ENCODE peak calls at places on chromosomes 1 and 21, in nine cellular contexts. One of them, this sample, is unnamed.
A peak's percentile ranks its signal among the peaks of the same experiment; 100 is the strongest.

GRCh38 chr1:39272791-39273071 is 68.2 kb downstream of the MACF1 start:
- DNase-seq in Peyer's patch: no peak
- DNase-seq in body of pancreas: no peak
- DNase-seq in spleen: no peak
- DNase-seq in ovary: no peak
- DNase-seq in adrenal gland: no peak
- DNase-seq in tibial nerve: no peak
- DNase-seq in GM12891: no peak
- DNase-seq in vagina: no peak
- DNase-seq in this sample: no peak

GRCh38 chr1:2917284-2917683 is 104.0 kb upstream of the ACTRT2 start:
- DNase-seq in Peyer's patch: no peak
- DNase-seq in vagina: no peak
- DNase-seq in spleen: no peak
- DNase-seq in GM12891: no peak
- DNase-seq in adrenal gland: no peak
- DNase-seq in body of pancreas: no peak
- DNase-seq in ovary: no peak
- DNase-seq in tibial nerve: no peak
- DNase-seq in this sample: no peak

GRCh38 chr1:30492451-30492850 is 230.9 kb downstream of the MATN1 start:
- DNase-seq in adrenal gland: no peak
- DNase-seq in ovary: peak; percentile 1
- DNase-seq in GM12891: no peak
- DNase-seq in tibial nerve: no peak
- DNase-seq in vagina: no peak
- DNase-seq in body of pancreas: no peak
- DNase-seq in Peyer's patch: peak; percentile 10
- DNase-seq in spleen: peak; percentile 27
- DNase-seq in this sample: no peak

GRCh38 chr1:196309386-196309785 is 298.9 kb downstream of the KCNT2 start:
- DNase-seq in ovary: no peak
- DNase-seq in adrenal gland: no peak
- DNase-seq in tibial nerve: no peak
- DNase-seq in body of pancreas: no peak
- DNase-seq in Peyer's patch: no peak
- DNase-seq in spleen: no peak
- DNase-seq in vagina: no peak
- DNase-seq in GM12891: no peak
- DNase-seq in this sample: no peak

GRCh38 chr1:234150892-234151291 is 222.4 kb upstream of the COA6 start:
- DNase-seq in ovary: no peak
- DNase-seq in Peyer's patch: no peak
- DNase-seq in adrenal gland: no peak
- DNase-seq in body of pancreas: no peak
- DNase-seq in vagina: no peak
- DNase-seq in tibial nerve: no peak
- DNase-seq in spleen: no peak
- DNase-seq in GM12891: no peak
- DNase-seq in this sample: no peak

GRCh38 chr1:40130892-40131291 is 30.3 kb upstream of the RLF start:
- DNase-seq in adrenal gland: no peak
- DNase-seq in GM12891: no peak
- DNase-seq in body of pancreas: no peak
- DNase-seq in ovary: no peak
- DNase-seq in spleen: no peak
- DNase-seq in vagina: no peak
- DNase-seq in tibial nerve: no peak
- DNase-seq in Peyer's patch: no peak
- DNase-seq in this sample: no peak

GRCh38 chr1:156502749-156503671 is 2.4 kb upstream of the MEF2D start:
- DNase-seq in Peyer's patch: peak; percentile 85
- DNase-seq in adrenal gland: peak; percentile 93
- DNase-seq in body of pancreas: peak; percentile 79
- DNase-seq in vagina: no peak
- DNase-seq in spleen: peak; percentile 80
- DNase-seq in tibial nerve: no peak
- DNase-seq in ovary: peak; percentile 83
- DNase-seq in GM12891: no peak
- DNase-seq in this sample: peak; percentile 74

GRCh38 chr1:19619697-19620384 is 24.3 kb upstream of the NBL1 start:
- DNase-seq in vagina: no peak
- DNase-seq in spleen: no peak
- DNase-seq in adrenal gland: no peak
- DNase-seq in Peyer's patch: no peak
- DNase-seq in GM12891: no peak
- DNase-seq in ovary: no peak
- DNase-seq in tibial nerve: no peak
- DNase-seq in body of pancreas: peak; percentile 19
- DNase-seq in this sample: peak; percentile 73

GRCh38 chr1:215566556-215567490 is at the start of gene KCTD3:
- DNase-seq in adrenal gland: peak; percentile 82
- DNase-seq in GM12891: no peak
- DNase-seq in body of pancreas: peak; percentile 83
- DNase-seq in Peyer's patch: peak; percentile 81
- DNase-seq in tibial nerve: peak; percentile 46
- DNase-seq in vagina: no peak
- DNase-seq in ovary: peak; percentile 88
- DNase-seq in spleen: peak; percentile 89
- DNase-seq in this sample: peak; percentile 79
- TF ChIP-seq POLR2A in adrenal gland: peak; percentile 21
- TF ChIP-seq POLR2A in GM12891: no peak
- TF ChIP-seq POLR2A in body of pancreas: peak; percentile 73
- TF ChIP-seq POLR2A in Peyer's patch: peak; percentile 43
- TF ChIP-seq POLR2A in tibial nerve: peak; percentile 38
- TF ChIP-seq POLR2A in vagina: peak; percentile 4
- TF ChIP-seq POLR2A in ovary: peak; percentile 34
- TF ChIP-seq POLR2A in spleen: no peak
- TF ChIP-seq POLR2A in this sample: peak; percentile 58

GRCh38 chr1:228736844-228737415 is 1.7 kb downstream of the RHOU start:
- DNase-seq in adrenal gland: no peak
- DNase-seq in vagina: peak; percentile 62
- DNase-seq in body of pancreas: no peak
- DNase-seq in tibial nerve: no peak
- DNase-seq in GM12891: no peak
- DNase-seq in Peyer's patch: no peak
- DNase-seq in spleen: no peak
- DNase-seq in ovary: no peak
- DNase-seq in this sample: no peak

GRCh38 chr1:228735871-228736586 is 750 bp downstream of the RHOU start:
- DNase-seq in GM12891: peak; percentile 14
- DNase-seq in tibial nerve: peak; percentile 21
- DNase-seq in ovary: peak; percentile 77
- DNase-seq in vagina: peak; percentile 87
- DNase-seq in Peyer's patch: peak; percentile 77
- DNase-seq in body of pancreas: peak; percentile 78
- DNase-seq in spleen: peak; percentile 86
- DNase-seq in adrenal gland: peak; percentile 52
- DNase-seq in this sample: peak; percentile 69

GRCh38 chr1:228733576-228733975 is 1.7 kb upstream of the RHOU start:
- DNase-seq in body of pancreas: no peak
- DNase-seq in spleen: no peak
- DNase-seq in GM12891: no peak
- DNase-seq in vagina: peak; percentile 60
- DNase-seq in Peyer's patch: no peak
- DNase-seq in adrenal gland: no peak
- DNase-seq in ovary: no peak
- DNase-seq in tibial nerve: no peak
- DNase-seq in this sample: no peak

GRCh38 chr1:228737613-228738012 is 2.3 kb downstream of the RHOU start:
- DNase-seq in GM12891: no peak
- DNase-seq in spleen: no peak
- DNase-seq in body of pancreas: no peak
- DNase-seq in vagina: peak; percentile 89
- DNase-seq in adrenal gland: peak; percentile 36
- DNase-seq in ovary: no peak
- DNase-seq in Peyer's patch: peak; percentile 57
- DNase-seq in tibial nerve: no peak
- DNase-seq in this sample: peak; percentile 39

DNA sequence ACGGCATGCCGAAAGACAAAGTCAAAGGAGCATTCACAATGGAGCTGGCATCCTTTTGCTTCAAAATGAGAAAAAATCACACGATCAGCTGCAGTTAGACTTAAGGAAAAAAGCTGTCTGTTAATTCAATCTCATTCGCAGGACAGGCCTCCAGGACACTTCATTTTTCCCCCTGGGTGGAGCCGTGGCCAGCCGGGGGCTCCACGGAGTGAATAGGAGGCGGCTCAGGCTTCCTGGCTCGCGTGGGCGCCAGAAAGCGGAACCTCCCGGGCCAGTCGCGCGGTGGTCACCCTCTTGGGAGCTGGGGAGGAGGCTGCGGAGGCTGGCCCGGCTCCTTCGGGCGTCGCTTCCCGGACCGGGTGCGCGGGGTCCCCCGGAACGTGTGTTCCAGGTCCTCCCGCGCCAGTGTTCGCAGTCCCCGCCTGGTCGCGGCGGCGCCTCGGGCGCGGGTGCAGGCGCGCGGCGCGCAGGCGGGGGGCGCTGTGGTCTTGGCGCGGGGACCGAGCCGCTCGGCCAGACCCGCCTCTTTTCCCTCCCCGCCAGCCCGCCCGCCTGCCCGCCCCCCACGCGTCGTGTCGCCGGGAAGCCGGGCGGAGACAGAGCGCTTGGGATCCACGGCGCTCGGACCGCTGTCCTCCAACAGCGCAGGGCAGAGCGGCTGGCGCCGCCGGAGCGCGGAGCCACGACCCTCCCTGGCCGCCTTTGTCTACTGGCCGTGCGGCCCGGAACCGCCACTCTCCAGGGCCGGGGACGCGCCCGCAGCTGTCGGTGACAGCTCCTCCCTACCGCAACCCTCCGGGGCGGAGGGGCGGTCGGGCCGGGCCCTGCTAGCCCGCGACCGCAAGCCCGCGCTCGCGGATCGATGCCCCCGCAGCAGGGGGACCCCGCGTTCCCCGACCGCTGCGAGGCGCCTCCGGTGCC is at the start of gene RHOU:
- DNase-seq in ovary: peak; percentile 89
- DNase-seq in vagina: peak; percentile 86
- DNase-seq in spleen: peak; percentile 93
- DNase-seq in body of pancreas: peak; percentile 77
- DNase-seq in GM12891: peak; percentile 32
- DNase-seq in adrenal gland: peak; percentile 75
- DNase-seq in Peyer's patch: peak; percentile 79
- DNase-seq in tibial nerve: peak; percentile 55
- DNase-seq in this sample: peak; percentile 80
- TF ChIP-seq POLR2A in ovary: peak; percentile 55
- TF ChIP-seq POLR2A in vagina: peak; percentile 59
- TF ChIP-seq POLR2A in spleen: no peak
- TF ChIP-seq POLR2A in body of pancreas: peak; percentile 87
- TF ChIP-seq POLR2A in GM12891: no peak
- TF ChIP-seq POLR2A in adrenal gland: peak; percentile 61
- TF ChIP-seq POLR2A in Peyer's patch: peak; percentile 91
- TF ChIP-seq POLR2A in tibial nerve: peak; percentile 73
- TF ChIP-seq POLR2A in this sample: peak; percentile 83

GRCh38 chr21:41640756-41641509 is 125.9 kb downstream of the RIPK4 start:
- DNase-seq in vagina: no peak
- DNase-seq in tibial nerve: no peak
- DNase-seq in body of pancreas: no peak
- DNase-seq in spleen: no peak
- DNase-seq in adrenal gland: no peak
- DNase-seq in ovary: no peak
- DNase-seq in GM12891: no peak
- DNase-seq in Peyer's patch: no peak
- DNase-seq in this sample: no peak

GRCh38 chr21:41643246-41643966 is 123.4 kb downstream of the RIPK4 start:
- DNase-seq in tibial nerve: no peak
- DNase-seq in Peyer's patch: no peak
- DNase-seq in vagina: no peak
- DNase-seq in body of pancreas: no peak
- DNase-seq in GM12891: no peak
- DNase-seq in spleen: no peak
- DNase-seq in adrenal gland: no peak
- DNase-seq in ovary: no peak
- DNase-seq in this sample: no peak

GRCh38 chr21:41641510-41641815 is 125.4 kb downstream of the RIPK4 start:
- DNase-seq in vagina: no peak
- DNase-seq in body of pancreas: no peak
- DNase-seq in Peyer's patch: no peak
- DNase-seq in tibial nerve: no peak
- DNase-seq in spleen: no peak
- DNase-seq in adrenal gland: no peak
- DNase-seq in ovary: no peak
- DNase-seq in GM12891: no peak
- DNase-seq in this sample: no peak

GRCh38 chr21:41642399-41642798 is 124.5 kb downstream of the RIPK4 start:
- DNase-seq in vagina: no peak
- DNase-seq in Peyer's patch: no peak
- DNase-seq in ovary: peak; percentile 1
- DNase-seq in tibial nerve: no peak
- DNase-seq in adrenal gland: no peak
- DNase-seq in body of pancreas: no peak
- DNase-seq in GM12891: no peak
- DNase-seq in spleen: no peak
- DNase-seq in this sample: no peak

DNA sequence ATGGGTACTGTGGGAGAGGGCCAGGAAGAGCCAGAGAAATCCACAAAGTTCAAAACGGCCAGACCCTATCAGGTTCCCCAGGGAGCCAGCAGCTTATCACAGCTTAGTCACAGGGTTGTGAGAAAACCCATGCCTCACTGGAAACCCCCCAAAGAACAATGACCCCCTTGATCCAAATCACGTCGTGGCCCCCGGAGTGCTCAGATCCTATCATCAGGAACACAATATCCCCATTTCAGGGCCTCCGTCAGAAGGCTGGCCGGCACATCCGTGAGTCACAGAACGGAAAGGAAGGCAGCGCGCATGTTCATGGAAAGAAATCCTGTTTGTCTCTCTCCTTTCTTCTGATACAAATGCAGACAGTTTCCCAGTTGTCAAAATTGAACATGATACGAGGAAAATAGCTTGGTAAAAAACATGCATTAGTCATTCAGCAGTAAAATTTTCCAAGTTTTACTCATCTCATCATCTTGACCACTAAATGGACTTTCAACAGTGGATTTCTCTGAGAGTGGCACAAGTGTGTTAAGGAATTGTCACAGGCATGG is 125.0 kb downstream of the RIPK4 start:
- DNase-seq in GM12891: no peak
- DNase-seq in body of pancreas: peak; percentile 63
- DNase-seq in adrenal gland: peak; percentile 23
- DNase-seq in vagina: peak; percentile 95
- DNase-seq in tibial nerve: peak; percentile 43
- DNase-seq in ovary: peak; percentile 72
- DNase-seq in Peyer's patch: no peak
- DNase-seq in spleen: no peak
- DNase-seq in this sample: no peak
- TF ChIP-seq POLR2A in GM12891: no peak
- TF ChIP-seq POLR2A in body of pancreas: no peak
- TF ChIP-seq POLR2A in adrenal gland: no peak
- TF ChIP-seq POLR2A in vagina: no peak
- TF ChIP-seq POLR2A in tibial nerve: peak; percentile 20
- TF ChIP-seq POLR2A in ovary: no peak
- TF ChIP-seq POLR2A in Peyer's patch: no peak
- TF ChIP-seq POLR2A in spleen: no peak
- TF ChIP-seq POLR2A in this sample: no peak

DNA sequence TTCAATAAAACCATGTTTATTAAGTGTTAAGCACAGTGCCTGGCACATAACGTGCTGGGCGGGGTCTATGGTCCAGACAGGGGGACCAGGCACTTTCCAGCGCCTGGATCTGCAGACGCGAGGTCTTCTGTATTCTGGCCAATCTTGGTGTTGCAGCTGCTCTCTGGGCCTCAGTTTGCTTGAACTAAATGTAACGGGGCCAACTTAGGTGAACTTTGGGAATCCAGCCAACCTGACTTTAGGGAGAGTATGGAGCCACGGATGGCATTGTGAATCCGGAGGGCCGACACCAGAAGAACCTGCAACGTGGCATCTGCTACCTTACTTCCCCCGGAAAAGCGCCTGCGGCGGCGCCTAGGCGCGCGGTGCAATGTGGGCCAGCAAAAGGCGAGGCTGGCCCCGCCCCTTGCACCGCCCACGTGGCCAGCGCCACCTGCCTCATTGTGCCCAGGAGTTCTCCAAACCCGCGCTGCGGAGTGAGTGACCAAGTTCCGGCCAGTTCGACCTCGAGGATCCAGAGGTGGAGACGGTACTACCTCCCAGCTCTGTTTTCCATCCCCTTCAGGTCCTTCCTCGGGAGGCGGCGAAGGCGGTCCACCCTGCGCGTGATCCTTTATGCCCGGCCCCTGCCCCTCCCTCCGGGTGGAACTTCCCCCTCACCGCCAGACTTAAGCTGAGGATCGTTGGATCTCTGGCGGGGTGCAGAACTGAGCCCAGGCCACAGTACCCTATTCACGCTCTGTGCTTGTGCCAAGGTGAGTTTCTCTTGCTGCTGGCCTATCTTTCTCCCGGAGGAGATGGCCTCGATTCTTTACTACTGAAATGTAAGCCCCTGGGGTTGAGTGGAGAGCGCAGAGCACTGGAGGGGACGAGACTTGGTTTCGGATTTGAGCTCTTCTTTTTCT is at the start of gene AKR1A1:
- DNase-seq in spleen: peak; percentile 98
- DNase-seq in ovary: peak; percentile 91
- DNase-seq in tibial nerve: peak; percentile 80
- DNase-seq in body of pancreas: peak; percentile 92
- DNase-seq in Peyer's patch: peak; percentile 95
- DNase-seq in vagina: peak; percentile 92
- DNase-seq in adrenal gland: peak; percentile 90
- DNase-seq in GM12891: peak; percentile 71
- DNase-seq in this sample: peak; percentile 92
- TF ChIP-seq POLR2A in spleen: no peak
- TF ChIP-seq POLR2A in ovary: peak; percentile 63
- TF ChIP-seq POLR2A in tibial nerve: peak; percentile 62
- TF ChIP-seq POLR2A in body of pancreas: peak; percentile 83
- TF ChIP-seq POLR2A in Peyer's patch: peak; percentile 49
- TF ChIP-seq POLR2A in vagina: peak; percentile 29
- TF ChIP-seq POLR2A in adrenal gland: peak; percentile 17
- TF ChIP-seq POLR2A in GM12891: peak; percentile 96
- TF ChIP-seq POLR2A in this sample: peak; percentile 77

This sample was measured in transverse colon.